ENCODE peak calls at places on chromosome 17, in seven cellular contexts. I is H1, C is body of pancreas, Y is adrenal gland, K is sigmoid colon, S is heart left ventricle, E is right lobe of liver. J is an unnamed sample. For H3K36me3, the result is how much of the 10 kb centered on the place peaks cover.

GRCh38 chr17:11823862-11824261 is 173.4 kb downstream of the ZNF18 start:
- DNase-seq in S (no peak), C (no peak), I (no peak), E (no peak), K (no peak), Y (no peak), J (no peak)

GRCh38 chr17:11493947-11494346 is 104.3 kb upstream of the DNAH9 start:
- DNase-seq in S (no peak), E (no peak), I (no peak), Y (no peak), C (no peak), K (no peak), J (no peak)

GRCh38 chr17:40579471-40579870 is 14.2 kb upstream of the CCR7 start:
- DNase-seq in S (no peak), E (no peak), C (no peak), Y (no peak), I (no peak), K (no peak), J (no peak)

GRCh38 chr17:62826956-62827355 is 18.8 kb upstream of the MARCHF10 start:
- DNase-seq in E (no peak), Y (no peak), C (no peak), I (no peak), S (no peak), K (no peak), J (no peak)

GRCh38 chr17:66025551-66025950 is 166.4 kb downstream of the CEP112 start:
- DNase-seq in S (no peak), C (no peak), E (no peak), I (no peak), Y (no peak), K (no peak), J (no peak)

GRCh38 chr17:28946239-28946638 is 5.1 kb downstream of the PHF12 start:
- DNase-seq in I (no peak), E (no peak), S (no peak), K (no peak), C (no peak), Y (no peak), J (no peak)

GRCh38 chr17:67615011-67615561 is 102.7 kb upstream of the NOL11 start:
- DNase-seq in Y (no peak), C (no peak), I (no peak), S (no peak), E (no peak), K (peak), J (no peak)

GRCh38 chr17:45029096-45029495 is 22.3 kb downstream of the DCAKD start:
- DNase-seq in E (no peak), I (no peak), S (no peak), K (no peak), C (no peak), Y (no peak), J (no peak)

GRCh38 chr17:10683853-10684252 is 13.5 kb downstream of the SCO1 start:
- DNase-seq in I (no peak), Y (no peak), K (no peak), C (no peak), S (no peak), E (no peak), J (no peak)

GRCh38 chr17:8935194-8935593 is 30.3 kb downstream of the PIK3R5 start:
- DNase-seq in K (no peak), E (no peak), I (no peak), S (no peak), Y (peak), C (no peak), J (no peak)

GRCh38 chr17:74862108-74862901 is 2.6 kb upstream of the GRIN2C start:
- DNase-seq in S (peak), K (peak), C (peak), Y (peak), I (peak), E (no peak), J (peak)

GRCh38 chr17:19023209-19023999 is 18.8 kb upstream of the FAM83G start:
- DNase-seq in I (no peak), Y (no peak), K (no peak), C (no peak), E (peak), S (no peak), J (peak)

GRCh38 chr17:31425646-31426045 is 34.2 kb downstream of the RAB11FIP4 start:
- DNase-seq in K (no peak), E (no peak), C (peak), I (peak), Y (peak), S (peak), J (no peak)

DNA sequence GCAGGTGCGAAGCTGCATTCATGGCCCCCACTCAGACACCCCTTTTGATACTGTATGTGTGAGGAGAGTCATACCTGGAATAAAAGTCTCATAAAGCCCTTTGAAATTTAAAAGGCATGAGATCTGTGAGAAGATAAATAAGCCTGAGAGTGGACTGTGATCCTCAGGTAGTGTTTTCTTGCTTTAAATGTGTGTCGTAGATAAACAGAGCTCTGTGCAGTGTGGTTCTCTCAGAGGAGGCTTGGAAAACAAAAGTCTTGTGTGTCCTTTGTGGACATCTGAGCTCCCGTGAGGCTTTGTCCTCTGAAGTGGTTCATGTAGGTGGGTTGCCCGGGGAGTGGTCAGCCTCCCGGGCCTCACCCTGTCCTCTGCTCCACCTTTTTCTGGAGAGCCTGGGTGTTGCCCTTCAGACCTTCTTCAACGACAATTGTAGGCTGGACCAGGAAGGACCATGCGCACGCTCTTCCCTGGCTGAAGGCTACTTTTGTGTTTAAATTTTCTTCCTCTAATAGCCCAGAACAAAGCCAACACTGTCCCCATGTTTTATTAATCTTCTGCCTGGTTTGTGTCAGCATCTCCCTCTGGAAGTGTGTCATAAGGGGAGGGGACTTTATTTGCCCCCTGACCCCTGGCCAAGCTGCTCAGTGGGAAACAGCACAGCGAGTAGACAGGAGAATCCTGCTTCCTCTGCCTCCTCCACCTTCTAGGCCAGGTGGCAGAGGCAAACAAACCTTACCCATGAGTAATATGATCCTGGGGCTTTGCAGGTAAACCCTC is 151.2 kb downstream of the MSI2 start:
- DNase-seq in Y (no peak), I (no peak), E (no peak), S (no peak), C (no peak), K (no peak), J (no peak)
- TF ChIP-seq POLR2A in Y (no peak), I (no peak), E (no peak), S (no peak), C (no peak), K (no peak), J (no peak)

GRCh38 chr17:46064460-46064859 is 65.4 kb downstream of the STH start:
- DNase-seq in C (no peak), K (no peak), E (no peak), S (no peak), I (no peak), Y (no peak), J (no peak)
- H3K27ac ChIP-seq in C (peak), K (no peak), E (no peak), S (no peak), I (no peak), Y (no peak), J (no peak)

GRCh38 chr17:34758316-34758715 is 178.9 kb downstream of the TMEM132E start:
- DNase-seq in S (no peak), C (no peak), K (peak), E (no peak), Y (no peak), I (no peak), J (no peak)
- H3K36me3 ChIP-seq in S (under half), C (under half), K (under half), E (under half), Y (under half), I (under half), J (under half)

GRCh38 chr17:42679001-42679491 is 2.3 kb upstream of the PLEKHH3 start:
- DNase-seq in I (no peak), C (peak), E (no peak), K (no peak), Y (peak), S (no peak), J (peak)

GRCh38 chr17:42676424-42677011 is at the start of gene PLEKHH3:
- DNase-seq in S (no peak), Y (no peak), C (no peak), E (no peak), K (no peak), I (peak), J (no peak)

GRCh38 chr17:42679492-42680330 is 1.9 kb downstream of the CCR10 start:
- DNase-seq in C (peak), S (peak), Y (peak), I (peak), K (peak), E (peak), J (peak)

GRCh38 chr17:42677012-42677857 is 441 bp upstream of the PLEKHH3 start:
- DNase-seq in S (peak), I (peak), E (peak), C (peak), K (peak), Y (peak), J (peak)

DNA sequence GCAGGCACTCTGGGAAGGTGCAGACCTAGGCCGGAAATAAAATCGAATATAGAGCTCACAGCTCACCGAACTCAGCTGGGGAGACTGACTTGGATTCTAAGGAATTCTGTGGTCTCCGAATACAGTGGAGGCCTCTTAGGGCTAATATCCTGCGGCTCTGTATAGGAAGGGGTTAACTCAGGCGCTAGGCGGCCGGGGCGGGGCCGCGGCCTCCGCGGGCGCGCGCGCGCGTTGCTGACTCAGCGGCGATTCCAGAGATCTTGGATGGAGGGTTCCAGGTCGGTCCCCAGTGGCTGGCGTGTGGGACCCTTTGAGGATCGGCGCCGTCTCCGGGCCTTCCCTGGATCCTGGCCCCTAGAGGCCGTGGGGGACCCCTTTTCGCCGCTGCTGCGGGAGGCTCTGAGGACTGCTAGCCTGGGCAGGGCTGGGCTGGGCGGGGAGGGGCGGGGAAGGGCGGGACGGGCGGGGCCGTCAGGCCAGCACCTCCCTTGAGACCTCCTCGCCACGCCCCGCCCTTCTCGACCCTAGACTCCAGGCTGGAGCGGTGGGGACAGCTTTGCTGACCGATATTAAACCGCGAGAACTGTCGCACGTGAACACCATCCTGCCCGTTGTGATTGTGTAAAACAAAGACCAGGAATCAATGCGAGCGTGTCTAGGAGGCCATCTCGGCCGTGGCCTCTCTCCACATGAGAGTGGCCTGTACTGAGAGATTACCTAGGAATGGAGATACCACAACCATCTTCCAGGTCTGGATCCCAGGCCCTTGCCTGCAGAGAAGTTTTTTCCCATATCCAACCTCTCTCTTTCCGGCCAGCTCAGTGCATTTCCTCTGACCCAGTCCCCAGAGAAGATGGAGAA is 1.4 kb upstream of the PLEKHH3 start:
- DNase-seq in Y (peak), S (peak), C (peak), I (peak), K (peak), E (peak), J (peak)
- TF ChIP-seq POLR2A in Y (peak), S (no peak), C (peak), I (peak), K (peak), E (peak), J (peak)